ENCODE peak calls at places on chromosome 19, in four cellular contexts. I, U, M and H are unnamed samples.

GRCh38 chr19:8569066-8569761 is 8.0 kb downstream of the MYO1F start:
- DNase-seq in I (peak), U (peak), M (peak), H (no peak)

GRCh38 chr19:45630463-45630862 is 8.7 kb downstream of the EML2 start:
- DNase-seq in I (peak), M (peak), U (no peak), H (no peak)

GRCh38 chr19:18049390-18049789 is 37.3 kb downstream of the IL12RB1 start:
- DNase-seq in U (peak), I (peak), M (no peak), H (peak)

GRCh38 chr19:13833330-13834265 is 38.4 kb downstream of the ZSWIM4 start:
- DNase-seq in I (peak), U (peak), M (peak), H (peak)

GRCh38 chr19:49946415-49946814 is 14.6 kb downstream of the SIGLEC11 start:
- DNase-seq in M (no peak), I (no peak), U (no peak), H (no peak)

GRCh38 chr19:40280608-40281221 is 4.4 kb downstream of the AKT2 start:
- DNase-seq in M (peak), U (peak), I (no peak), H (peak)

GRCh38 chr19:3683405-3683865 is 16.8 kb downstream of the PIP5K1C start:
- DNase-seq in U (no peak), M (no peak), I (peak), H (peak)

GRCh38 chr19:11168568-11168967 is 13.0 kb upstream of the SPC24 start:
- DNase-seq in I (peak), M (peak), U (no peak), H (no peak)

GRCh38 chr19:10112895-10113591 is 1.6 kb downstream of the P2RY11 start:
- DNase-seq in M (no peak), U (peak), I (peak), H (peak)

GRCh38 chr19:31252476-31252875 is 96.8 kb downstream of the TSHZ3 start:
- DNase-seq in I (no peak), M (no peak), U (no peak), H (no peak)

GRCh38 chr19:31253816-31254551 is 95.3 kb downstream of the TSHZ3 start:
- DNase-seq in M (peak), U (no peak), I (peak), H (no peak)

GRCh38 chr19:31254611-31255010 is 94.6 kb downstream of the TSHZ3 start:
- DNase-seq in M (no peak), I (no peak), U (no peak), H (no peak)

GRCh38 chr19:31249217-31249616 is 100.0 kb downstream of the TSHZ3 start:
- DNase-seq in U (no peak), M (no peak), I (no peak), H (peak)
- TF ChIP-seq CTCF in U (no peak), M (no peak), I (no peak), H (no peak)

DNA sequence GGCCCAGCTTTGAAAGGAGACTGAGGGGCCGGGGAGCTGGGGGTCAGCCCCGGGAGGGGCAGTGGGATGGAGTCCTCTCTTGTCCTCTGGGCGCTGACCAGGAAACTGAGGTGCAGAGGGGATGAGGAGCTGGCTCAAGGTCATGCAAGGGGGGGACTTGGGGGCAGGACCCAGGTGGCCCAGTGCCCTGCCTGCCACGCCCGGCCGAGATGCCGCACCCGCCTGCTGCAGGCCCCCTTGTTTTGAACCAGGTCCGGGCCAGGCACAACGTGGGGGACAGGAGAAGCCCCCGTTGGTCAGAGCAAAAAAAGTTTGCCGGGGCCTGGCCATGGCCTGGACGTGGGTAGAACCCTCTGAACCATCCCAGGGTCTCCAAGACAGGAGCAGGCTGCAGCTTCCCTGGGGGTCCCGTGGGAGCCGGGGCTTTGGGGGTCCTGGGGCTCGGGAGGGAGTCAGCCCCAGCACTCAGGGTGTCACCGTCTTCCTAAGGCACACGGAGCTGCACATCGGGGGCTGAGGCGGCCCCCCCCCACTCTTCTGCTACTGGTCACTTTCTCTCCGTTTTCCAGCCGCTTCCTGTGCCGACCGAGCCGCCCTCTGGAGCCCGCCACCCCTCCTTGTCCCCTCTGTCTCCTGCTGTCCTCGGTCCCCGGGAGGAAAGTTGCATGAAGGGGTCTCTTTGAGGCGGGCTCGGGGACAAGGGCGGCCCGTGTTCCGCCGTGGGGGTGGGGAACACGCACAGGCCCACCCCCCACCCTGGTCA is 1.4 kb downstream of the EFNA2 start:
- DNase-seq in U (peak), M (no peak), I (no peak), H (no peak)
- H3K4me3 ChIP-seq in U (peak), M (no peak), I (no peak), H (no peak)

DNA sequence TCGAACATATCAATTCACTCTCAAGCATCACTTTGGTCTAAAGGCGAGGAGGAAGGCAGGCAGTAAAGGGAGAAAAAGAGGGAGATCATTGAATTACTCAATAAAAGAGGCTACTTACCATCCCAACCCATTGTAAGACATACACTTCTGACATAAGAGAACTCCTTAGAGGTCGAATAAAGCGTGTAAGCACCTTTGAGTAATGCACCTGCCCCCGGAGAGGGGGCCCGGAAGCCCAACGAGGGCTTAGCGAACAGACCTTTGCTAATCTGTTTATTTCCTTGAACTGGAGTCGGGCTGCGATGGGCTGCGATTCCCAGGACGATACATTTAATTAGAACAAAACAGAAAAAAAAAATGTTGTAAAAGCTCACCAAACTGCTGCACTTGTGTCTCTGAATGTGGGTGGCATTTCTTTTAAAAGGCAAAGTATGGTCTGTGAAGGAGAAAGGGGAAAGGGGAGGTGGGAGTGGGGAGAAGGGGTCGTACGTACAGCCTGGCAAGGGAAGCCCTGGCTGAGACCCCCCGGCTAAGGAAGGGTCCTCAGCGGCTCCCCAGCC is 3.0 kb downstream of the ZC3H4 start:
- DNase-seq in I (no peak), U (peak), M (peak), H (no peak)
- H3K9ac ChIP-seq in I (peak), U (peak), M (peak), H (peak)

DNA sequence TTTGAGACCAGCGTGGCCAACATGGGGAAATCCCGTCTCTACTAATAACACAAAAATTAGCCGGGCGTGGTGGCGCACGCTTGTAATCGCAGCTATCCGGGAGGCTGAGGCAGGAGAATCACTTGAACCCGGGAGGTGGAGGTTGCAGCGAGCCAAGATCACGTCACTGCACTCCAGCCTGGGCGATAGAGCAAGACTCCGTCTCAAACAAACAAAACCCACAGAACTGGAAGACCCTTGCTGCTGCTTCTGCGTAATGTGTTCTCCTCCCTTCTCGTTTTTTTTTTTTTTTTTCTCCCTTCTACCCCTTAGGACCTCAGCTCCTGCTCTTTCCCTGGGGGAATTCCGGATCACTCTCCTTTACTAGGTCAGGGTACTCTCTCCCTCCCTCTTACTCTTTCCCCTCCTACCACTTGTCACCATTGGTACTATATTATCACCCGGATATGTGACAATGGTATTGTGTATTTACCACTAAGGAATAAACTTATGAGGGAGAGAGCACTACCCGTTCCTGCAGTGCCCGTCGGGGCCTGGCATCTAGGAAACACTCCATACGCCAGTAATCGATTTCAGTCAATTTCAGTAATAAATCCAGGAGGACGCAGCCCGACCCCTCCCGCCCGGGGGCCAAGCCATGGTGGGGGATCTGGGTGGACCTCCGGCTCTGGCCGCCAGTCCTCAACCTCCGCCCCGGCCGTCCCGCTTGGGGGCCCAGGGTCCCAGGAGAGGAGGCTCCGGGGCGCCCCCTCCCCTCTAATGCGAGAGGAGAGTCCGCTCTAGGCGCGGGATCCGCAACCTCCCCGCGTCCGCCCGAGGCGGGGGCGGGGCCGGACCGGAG is 423 bp upstream of the GARRE1 start:
- DNase-seq in I (peak), M (no peak), U (peak), H (peak)
- TF ChIP-seq CTCF in I (no peak), M (no peak), U (no peak), H (no peak)

DNA sequence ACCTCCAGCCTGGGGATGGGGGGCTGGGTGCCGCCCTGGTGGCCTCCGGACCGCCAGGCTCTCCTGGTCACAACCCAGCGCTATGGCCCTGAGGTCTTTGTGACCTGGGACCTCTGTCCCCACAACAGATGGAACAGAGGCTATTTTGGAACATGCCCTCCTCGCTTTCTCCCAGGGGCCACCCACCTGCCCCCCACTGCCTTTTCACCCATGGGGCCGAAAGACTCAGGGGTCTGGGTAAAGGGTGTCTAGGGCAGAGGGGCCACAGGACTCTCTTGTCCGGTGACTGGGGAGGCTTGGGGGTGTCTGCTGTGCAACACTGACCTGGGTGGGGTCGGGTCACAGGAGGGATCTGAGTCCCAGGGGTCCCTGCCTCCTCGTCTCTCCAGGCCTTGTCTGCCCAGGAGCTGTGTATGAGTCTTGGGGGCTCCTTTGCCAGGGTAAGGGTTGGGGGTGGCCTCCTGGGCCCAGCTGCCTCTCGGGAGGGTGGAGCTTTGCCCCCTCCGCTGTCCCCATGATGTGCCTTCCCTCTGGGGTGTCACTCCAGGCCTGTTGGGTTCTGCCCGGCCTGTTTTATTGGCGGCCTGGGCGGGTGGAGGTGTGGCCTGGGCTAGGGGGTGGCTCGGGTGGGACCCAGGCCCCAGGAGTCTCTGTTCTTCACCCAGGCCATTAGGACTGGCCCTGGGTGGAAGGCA is 2.0 kb downstream of the ARID3A start:
- DNase-seq in U (no peak), M (no peak), I (no peak), H (peak)
- H3K4me3 ChIP-seq in U (peak), M (no peak), I (peak), H (no peak)

GRCh38 chr19:36152061-36152885 is at the start of gene COX7A1:
- DNase-seq in M (no peak), U (no peak), I (no peak), H (peak)
- H3K9ac ChIP-seq in M (no peak), U (peak), I (peak), H (peak)